ENCODE peak calls at places on chromosomes 12 and 14, in nine cellular contexts. One of them, this sample, is unnamed.
A peak's percentile ranks its signal among the peaks of the same experiment; 100 is the strongest.

GRCh38 chr12:46101121-46101869 is 110.9 kb upstream of the SCAF11 start:
- DNase-seq in uterus: no peak
- DNase-seq in gastrocnemius medialis: no peak
- DNase-seq in IMR-90: no peak
- DNase-seq in dorsolateral prefrontal cortex: no peak
- DNase-seq in GM23248: peak; percentile 55
- DNase-seq in CD8-positive, alpha-beta T cell: no peak
- DNase-seq in HL-60: no peak
- DNase-seq in MG63: peak; percentile 49
- DNase-seq in this sample: no peak

GRCh38 chr14:21063479-21063878 is 5.9 kb downstream of the RNASE8 start:
- DNase-seq in uterus: no peak
- DNase-seq in dorsolateral prefrontal cortex: no peak
- DNase-seq in HL-60: no peak
- DNase-seq in MG63: peak; percentile 39
- DNase-seq in CD8-positive, alpha-beta T cell: no peak
- DNase-seq in gastrocnemius medialis: peak; percentile 42
- DNase-seq in GM23248: peak; percentile 86
- DNase-seq in IMR-90: peak; percentile 86
- DNase-seq in this sample: no peak

GRCh38 chr12:13347241-13348043 is 150.9 kb downstream of the EMP1 start:
- DNase-seq in IMR-90: peak; percentile 56
- DNase-seq in HL-60: no peak
- DNase-seq in dorsolateral prefrontal cortex: no peak
- DNase-seq in GM23248: peak; percentile 94
- DNase-seq in uterus: no peak
- DNase-seq in MG63: peak; percentile 66
- DNase-seq in CD8-positive, alpha-beta T cell: no peak
- DNase-seq in gastrocnemius medialis: no peak
- DNase-seq in this sample: no peak

GRCh38 chr14:92990456-92991430 is 67.8 kb downstream of the CHGA start:
- DNase-seq in gastrocnemius medialis: no peak
- DNase-seq in MG63: no peak
- DNase-seq in GM23248: no peak
- DNase-seq in IMR-90: no peak
- DNase-seq in HL-60: no peak
- DNase-seq in CD8-positive, alpha-beta T cell: no peak
- DNase-seq in dorsolateral prefrontal cortex: no peak
- DNase-seq in uterus: no peak
- DNase-seq in this sample: no peak

GRCh38 chr12:84994436-84994835 is 41.6 kb downstream of the TSPAN19 start:
- DNase-seq in GM23248: no peak
- DNase-seq in CD8-positive, alpha-beta T cell: peak; percentile 19
- DNase-seq in gastrocnemius medialis: no peak
- DNase-seq in uterus: no peak
- DNase-seq in HL-60: no peak
- DNase-seq in IMR-90: peak; percentile 11
- DNase-seq in MG63: no peak
- DNase-seq in dorsolateral prefrontal cortex: no peak
- DNase-seq in this sample: no peak

GRCh38 chr12:14741153-14741552 is 44.8 kb upstream of the GUCY2C start:
- DNase-seq in gastrocnemius medialis: no peak
- DNase-seq in dorsolateral prefrontal cortex: no peak
- DNase-seq in uterus: no peak
- DNase-seq in MG63: no peak
- DNase-seq in IMR-90: no peak
- DNase-seq in CD8-positive, alpha-beta T cell: no peak
- DNase-seq in GM23248: no peak
- DNase-seq in HL-60: no peak
- DNase-seq in this sample: no peak

GRCh38 chr14:84554136-84554535 is 975.8 kb upstream of the FLRT2 start:
- DNase-seq in uterus: no peak
- DNase-seq in HL-60: no peak
- DNase-seq in gastrocnemius medialis: no peak
- DNase-seq in GM23248: no peak
- DNase-seq in dorsolateral prefrontal cortex: no peak
- DNase-seq in CD8-positive, alpha-beta T cell: no peak
- DNase-seq in IMR-90: no peak
- DNase-seq in MG63: no peak
- DNase-seq in this sample: no peak

GRCh38 chr12:78916845-78917480 is 52.4 kb downstream of the SYT1 start:
- DNase-seq in dorsolateral prefrontal cortex: no peak
- DNase-seq in GM23248: peak; percentile 4
- DNase-seq in CD8-positive, alpha-beta T cell: no peak
- DNase-seq in gastrocnemius medialis: no peak
- DNase-seq in MG63: no peak
- DNase-seq in uterus: no peak
- DNase-seq in IMR-90: peak; percentile 40
- DNase-seq in HL-60: no peak
- DNase-seq in this sample: no peak

GRCh38 chr14:67722293-67722692 is 20.6 kb downstream of the RDH12 start:
- DNase-seq in uterus: peak; percentile 75
- DNase-seq in IMR-90: peak; percentile 37
- DNase-seq in MG63: peak; percentile 61
- DNase-seq in CD8-positive, alpha-beta T cell: no peak
- DNase-seq in HL-60: no peak
- DNase-seq in GM23248: peak; percentile 42
- DNase-seq in dorsolateral prefrontal cortex: peak; percentile 29
- DNase-seq in gastrocnemius medialis: peak; percentile 43
- DNase-seq in this sample: no peak

GRCh38 chr12:119061208-119061796 is 80.0 kb downstream of the SRRM4 start:
- DNase-seq in MG63: peak; percentile 35
- DNase-seq in dorsolateral prefrontal cortex: no peak
- DNase-seq in CD8-positive, alpha-beta T cell: no peak
- DNase-seq in IMR-90: peak; percentile 7
- DNase-seq in gastrocnemius medialis: no peak
- DNase-seq in uterus: peak; percentile 14
- DNase-seq in GM23248: peak; percentile 47
- DNase-seq in HL-60: no peak
- DNase-seq in this sample: no peak

GRCh38 chr12:108685469-108686247 is 45.7 kb downstream of the CORO1C start:
- DNase-seq in CD8-positive, alpha-beta T cell: no peak
- DNase-seq in uterus: no peak
- DNase-seq in HL-60: no peak
- DNase-seq in GM23248: peak; percentile 37
- DNase-seq in MG63: no peak
- DNase-seq in gastrocnemius medialis: no peak
- DNase-seq in dorsolateral prefrontal cortex: no peak
- DNase-seq in IMR-90: no peak
- DNase-seq in this sample: no peak

GRCh38 chr12:52917800-52918199 is 12.9 kb upstream of the KRT8 start:
- DNase-seq in HL-60: no peak
- DNase-seq in uterus: no peak
- DNase-seq in gastrocnemius medialis: no peak
- DNase-seq in CD8-positive, alpha-beta T cell: no peak
- DNase-seq in GM23248: no peak
- DNase-seq in IMR-90: no peak
- DNase-seq in MG63: no peak
- DNase-seq in dorsolateral prefrontal cortex: no peak
- DNase-seq in this sample: no peak
- H3K27me3 ChIP-seq in HL-60: no peaks in the 10 kb centered on the region
- H3K27me3 ChIP-seq in uterus: no peaks in the 10 kb centered on the region
- H3K27me3 ChIP-seq in gastrocnemius medialis: peaks cover 5% of the 10 kb centered on the region
- H3K27me3 ChIP-seq in CD8-positive, alpha-beta T cell: no peaks in the 10 kb centered on the region
- H3K27me3 ChIP-seq in GM23248: no peaks in the 10 kb centered on the region
- H3K27me3 ChIP-seq in IMR-90: no peaks in the 10 kb centered on the region
- H3K27me3 ChIP-seq in MG63: no peaks in the 10 kb centered on the region
- H3K27me3 ChIP-seq in dorsolateral prefrontal cortex: no peaks in the 10 kb centered on the region
- H3K27me3 ChIP-seq in this sample: no peaks in the 10 kb centered on the region

GRCh38 chr14:100568998-100569733 is 18.1 kb downstream of the BEGAIN start:
- DNase-seq in CD8-positive, alpha-beta T cell: no peak
- DNase-seq in uterus: no peak
- DNase-seq in MG63: no peak
- DNase-seq in HL-60: no peak
- DNase-seq in IMR-90: no peak
- DNase-seq in GM23248: peak; percentile 19
- DNase-seq in dorsolateral prefrontal cortex: no peak
- DNase-seq in gastrocnemius medialis: no peak
- DNase-seq in this sample: no peak

GRCh38 chr14:100567009-100567876 is 20.0 kb downstream of the BEGAIN start:
- DNase-seq in GM23248: no peak
- DNase-seq in IMR-90: no peak
- DNase-seq in MG63: no peak
- DNase-seq in uterus: no peak
- DNase-seq in dorsolateral prefrontal cortex: no peak
- DNase-seq in HL-60: no peak
- DNase-seq in gastrocnemius medialis: no peak
- DNase-seq in CD8-positive, alpha-beta T cell: peak; percentile 20
- DNase-seq in this sample: no peak

GRCh38 chr14:100569734-100570251 is 17.4 kb downstream of the BEGAIN start:
- DNase-seq in IMR-90: no peak
- DNase-seq in GM23248: no peak
- DNase-seq in uterus: no peak
- DNase-seq in MG63: no peak
- DNase-seq in CD8-positive, alpha-beta T cell: no peak
- DNase-seq in dorsolateral prefrontal cortex: no peak
- DNase-seq in gastrocnemius medialis: no peak
- DNase-seq in HL-60: no peak
- DNase-seq in this sample: no peak

GRCh38 chr14:100567877-100568163 is 19.4 kb downstream of the BEGAIN start:
- DNase-seq in gastrocnemius medialis: no peak
- DNase-seq in uterus: no peak
- DNase-seq in HL-60: no peak
- DNase-seq in dorsolateral prefrontal cortex: no peak
- DNase-seq in CD8-positive, alpha-beta T cell: no peak
- DNase-seq in GM23248: peak; percentile 22
- DNase-seq in MG63: no peak
- DNase-seq in IMR-90: no peak
- DNase-seq in this sample: no peak

DNA sequence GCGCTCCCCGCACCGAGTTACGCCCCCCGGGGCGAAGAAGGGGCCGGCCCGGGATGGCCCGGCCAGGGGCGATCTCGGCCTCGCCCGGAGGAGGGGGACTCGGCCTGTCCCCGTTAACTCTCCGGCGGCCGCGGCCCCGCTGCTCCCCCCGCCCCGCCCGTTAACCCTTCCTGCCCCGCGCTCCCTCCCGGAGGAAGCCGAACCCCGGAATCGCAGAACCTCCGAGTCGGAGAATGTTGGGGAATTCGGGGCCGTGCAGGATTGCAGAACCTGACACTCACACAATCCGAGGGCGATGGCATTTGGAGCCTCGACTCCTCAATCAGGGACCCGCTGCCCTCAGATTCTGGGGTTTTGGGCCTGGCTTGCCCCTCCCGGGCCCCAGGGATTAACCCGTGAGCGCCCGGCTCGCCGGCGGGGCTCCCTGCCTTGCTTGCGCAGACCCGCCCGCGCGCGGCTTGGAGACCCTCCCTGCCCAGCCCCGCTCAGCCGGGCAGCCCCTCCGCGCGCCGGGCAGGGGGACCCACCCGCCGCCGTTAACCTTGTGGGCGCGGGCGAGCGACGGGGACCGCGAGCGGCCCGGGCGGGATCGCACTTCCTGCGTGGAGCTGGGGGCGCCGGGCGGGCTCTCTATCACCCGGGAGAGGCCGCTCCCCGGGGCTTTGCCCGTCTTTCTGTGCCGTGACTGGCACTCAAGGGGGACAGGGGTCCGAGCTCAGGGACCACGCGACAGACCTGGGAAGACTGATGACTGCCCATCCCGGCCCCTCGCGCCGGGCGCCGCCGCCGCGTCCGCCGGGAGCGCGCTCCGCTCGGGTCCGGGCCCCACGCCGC is 18.8 kb downstream of the BEGAIN start:
- DNase-seq in uterus: no peak
- DNase-seq in HL-60: no peak
- DNase-seq in dorsolateral prefrontal cortex: no peak
- DNase-seq in IMR-90: no peak
- DNase-seq in GM23248: peak; percentile 33
- DNase-seq in CD8-positive, alpha-beta T cell: no peak
- DNase-seq in MG63: no peak
- DNase-seq in gastrocnemius medialis: no peak
- DNase-seq in this sample: no peak
- H3K27me3 ChIP-seq in uterus: no peaks in the 10 kb centered on the region
- H3K27me3 ChIP-seq in HL-60: peaks cover 49% of the 10 kb centered on the region
- H3K27me3 ChIP-seq in dorsolateral prefrontal cortex: peaks cover 39% of the 10 kb centered on the region
- H3K27me3 ChIP-seq in IMR-90: peaks cover 87% of the 10 kb centered on the region
- H3K27me3 ChIP-seq in GM23248: peaks cover 35% of the 10 kb centered on the region
- H3K27me3 ChIP-seq in CD8-positive, alpha-beta T cell: peaks cover 12% of the 10 kb centered on the region
- H3K27me3 ChIP-seq in MG63: peaks cover 2% of the 10 kb centered on the region
- H3K27me3 ChIP-seq in gastrocnemius medialis: peaks cover 15% of the 10 kb centered on the region
- H3K27me3 ChIP-seq in this sample: no peaks in the 10 kb centered on the region

DNA sequence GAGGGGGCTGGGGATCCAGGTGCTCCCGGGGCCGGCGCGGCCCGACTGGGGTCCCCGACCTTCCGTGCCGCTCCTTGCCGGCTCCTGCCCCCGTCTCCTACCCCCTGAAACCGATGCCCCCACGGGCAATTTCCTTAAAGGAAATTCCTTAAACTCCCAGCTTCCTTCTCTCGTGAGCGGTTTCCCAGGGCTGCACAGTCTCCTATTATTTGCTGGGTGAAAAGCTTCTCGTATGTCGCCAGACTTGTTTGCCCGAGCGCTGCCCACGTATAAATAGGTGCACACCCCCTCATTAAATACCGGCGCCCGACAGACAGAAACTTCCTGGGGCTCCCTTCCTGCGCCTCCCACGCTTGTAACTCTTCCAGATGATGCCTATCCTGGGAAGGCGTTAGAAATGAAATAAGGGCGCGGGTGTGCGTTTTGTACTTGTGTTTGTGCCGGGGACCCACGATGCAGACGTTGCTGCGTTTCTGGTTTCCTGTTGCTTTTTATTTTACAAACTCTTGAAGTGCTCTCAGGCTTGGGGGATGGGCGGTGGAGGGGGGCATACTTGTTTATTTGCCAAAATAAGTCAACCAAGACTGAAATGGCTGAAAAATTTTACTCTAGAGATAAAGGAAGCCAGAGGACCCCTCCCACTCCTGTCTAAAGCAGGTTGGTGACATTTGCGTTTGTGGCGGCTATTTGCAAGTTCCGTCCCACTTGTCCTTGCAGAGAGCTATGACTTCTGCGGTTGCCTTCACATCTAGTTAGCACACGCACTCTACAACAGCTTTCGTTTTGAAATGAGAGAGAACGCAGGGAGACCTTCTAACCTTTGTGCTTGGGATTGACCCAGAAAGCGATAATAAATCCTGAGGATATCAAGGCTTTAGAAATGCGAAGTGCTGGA is 1.0 kb downstream of the HIP1R start:
- DNase-seq in gastrocnemius medialis: no peak
- DNase-seq in IMR-90: peak; percentile 16
- DNase-seq in uterus: no peak
- DNase-seq in CD8-positive, alpha-beta T cell: peak; percentile 78
- DNase-seq in dorsolateral prefrontal cortex: no peak
- DNase-seq in HL-60: peak; percentile 23
- DNase-seq in GM23248: peak; percentile 78
- DNase-seq in MG63: peak; percentile 43
- DNase-seq in this sample: no peak
- H3K27me3 ChIP-seq in gastrocnemius medialis: no peaks in the 10 kb centered on the region
- H3K27me3 ChIP-seq in IMR-90: no peaks in the 10 kb centered on the region
- H3K27me3 ChIP-seq in uterus: no peaks in the 10 kb centered on the region
- H3K27me3 ChIP-seq in CD8-positive, alpha-beta T cell: no peaks in the 10 kb centered on the region
- H3K27me3 ChIP-seq in dorsolateral prefrontal cortex: no peaks in the 10 kb centered on the region
- H3K27me3 ChIP-seq in HL-60: no peaks in the 10 kb centered on the region
- H3K27me3 ChIP-seq in GM23248: no peaks in the 10 kb centered on the region
- H3K27me3 ChIP-seq in MG63: no peaks in the 10 kb centered on the region
- H3K27me3 ChIP-seq in this sample: no peaks in the 10 kb centered on the region

DNA sequence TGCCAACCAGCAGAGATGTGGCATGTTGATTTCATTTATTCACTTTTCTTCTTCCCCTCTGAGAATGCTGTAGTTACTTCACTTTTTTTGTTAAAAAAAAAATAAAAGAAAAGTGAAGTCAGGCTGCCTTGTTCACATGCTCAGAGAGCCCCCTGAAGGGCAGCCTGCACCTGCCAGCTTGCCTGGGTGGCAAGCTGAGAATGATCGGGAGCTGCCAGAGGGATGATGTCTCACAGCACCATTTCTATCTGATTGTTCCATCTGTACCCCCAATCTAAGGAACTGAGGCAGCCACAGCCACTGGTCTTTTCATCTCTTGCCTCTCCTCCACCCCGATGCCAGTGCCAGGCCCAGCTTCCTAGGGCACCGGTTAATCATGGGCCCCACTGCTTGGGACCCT is 118.2 kb downstream of the TSPAN9 start:
- DNase-seq in HL-60: no peak
- DNase-seq in CD8-positive, alpha-beta T cell: no peak
- DNase-seq in MG63: no peak
- DNase-seq in IMR-90: no peak
- DNase-seq in gastrocnemius medialis: no peak
- DNase-seq in dorsolateral prefrontal cortex: no peak
- DNase-seq in uterus: no peak
- DNase-seq in GM23248: no peak
- DNase-seq in this sample: no peak
- H3K27me3 ChIP-seq in HL-60: peaks cover 16% of the 10 kb centered on the region
- H3K27me3 ChIP-seq in CD8-positive, alpha-beta T cell: no peaks in the 10 kb centered on the region
- H3K27me3 ChIP-seq in MG63: peaks cover 4% of the 10 kb centered on the region
- H3K27me3 ChIP-seq in IMR-90: no peaks in the 10 kb centered on the region
- H3K27me3 ChIP-seq in gastrocnemius medialis: no peaks in the 10 kb centered on the region
- H3K27me3 ChIP-seq in dorsolateral prefrontal cortex: peaks cover 11% of the 10 kb centered on the region
- H3K27me3 ChIP-seq in uterus: no peaks in the 10 kb centered on the region
- H3K27me3 ChIP-seq in GM23248: no peaks in the 10 kb centered on the region
- H3K27me3 ChIP-seq in this sample: no peaks in the 10 kb centered on the region

This sample was measured in thoracic aorta.